ENCODE peak calls at places on chromosomes 6 and 20, in ten cellular contexts. J is memory B cell; H is mucosa of descending colon; N is right cardiac atrium; G is B cell; C is A549; P is heart right ventricle; E is RWPE2; R is activated CD8-positive, alpha-beta T cell treated with anti-CD3 and anti-CD28 coated beads, Interleukin-2, amount 10 ng/mL, durations not matched to agents 7 days and 5 days; A is body of pancreas. Q is an unnamed sample.

GRCh38 chr6:92122746-92123145 is 1296.6 kb downstream of the EPHA7 start:
- ATAC-seq in A (no peak), R (no peak), P (no peak), G (no peak), C (no peak), J (no peak), E (no peak), N (no peak), H (no peak), Q (no peak)

GRCh38 chr6:18262812-18263560 is 1.3 kb downstream of the DEK start:
- ATAC-seq in A (no peak), G (peak), C (no peak), H (peak), N (no peak), P (no peak), E (no peak), R (peak), J (peak), Q (no peak)

GRCh38 chr6:27812805-27813626 is 99.2 kb downstream of the OR2B2 start:
- ATAC-seq in R (no peak), G (no peak), E (no peak), A (no peak), C (no peak), N (no peak), J (no peak), H (no peak), P (no peak), Q (no peak)

GRCh38 chr20:54112221-54112884 is 42.0 kb upstream of the BCAS1 start:
- ATAC-seq in G (no peak), N (no peak), P (no peak), E (no peak), R (no peak), H (no peak), A (no peak), J (no peak), C (no peak), Q (peak)

GRCh38 chr6:129568015-129568414 is 142.0 kb downstream of the ARHGAP18 start:
- ATAC-seq in J (no peak), H (no peak), E (no peak), N (no peak), P (no peak), C (no peak), A (no peak), R (no peak), G (no peak), Q (no peak)

GRCh38 chr6:121896363-121896762 is 460.9 kb downstream of the GJA1 start:
- ATAC-seq in G (no peak), H (no peak), E (no peak), A (no peak), J (no peak), C (no peak), N (no peak), P (no peak), R (no peak), Q (no peak)

GRCh38 chr20:45080867-45081616 is 19.9 kb downstream of the KCNS1 start:
- ATAC-seq in G (no peak), N (no peak), P (no peak), J (no peak), C (peak), E (peak), H (no peak), R (no peak), A (no peak), Q (no peak)

GRCh38 chr6:62371395-62371794 is 85.4 kb upstream of the KHDRBS2 start:
- ATAC-seq in P (no peak), A (no peak), C (no peak), N (no peak), G (no peak), H (no peak), E (no peak), R (no peak), J (no peak), Q (no peak)

GRCh38 chr6:35203152-35203670 is 10.5 kb upstream of the SCUBE3 start:
- ATAC-seq in G (no peak), P (no peak), A (no peak), R (no peak), J (no peak), C (no peak), H (no peak), N (peak), E (no peak), Q (no peak)

GRCh38 chr6:148146717-148147116 is 195.9 kb upstream of the SASH1 start:
- ATAC-seq in J (peak), P (no peak), R (no peak), N (no peak), E (peak), C (no peak), H (peak), G (no peak), A (no peak), Q (peak)

GRCh38 chr6:122495612-122496011 is 24.0 kb upstream of the SERINC1 start:
- ATAC-seq in J (peak), N (no peak), C (no peak), H (no peak), E (no peak), A (no peak), G (no peak), P (no peak), R (peak), Q (no peak)

GRCh38 chr6:169188051-169188863 is 65.4 kb downstream of the THBS2 start:
- ATAC-seq in J (no peak), P (no peak), G (no peak), N (no peak), H (peak), R (peak), E (peak), C (no peak), A (no peak), Q (no peak)

GRCh38 chr20:20410678-20411077 is 42.8 kb downstream of the INSM1 start:
- ATAC-seq in E (no peak), C (no peak), N (peak), H (peak), G (no peak), R (no peak), A (peak), P (peak), J (no peak), Q (no peak)

GRCh38 chr6:4801491-4802118 is 25.4 kb downstream of the CDYL start:
- ATAC-seq in H (peak), P (no peak), N (no peak), J (peak), A (no peak), C (no peak), G (peak), R (peak), E (no peak), Q (no peak)

GRCh38 chr6:79246891-79247290 is 12.4 kb upstream of the HMGN3 start:
- ATAC-seq in R (no peak), N (no peak), P (no peak), C (no peak), H (no peak), E (no peak), G (no peak), A (no peak), J (peak), Q (no peak)

GRCh38 chr20:47413189-47413588 is 56.7 kb upstream of the ZMYND8 start:
- ATAC-seq in A (no peak), P (no peak), R (no peak), E (no peak), G (no peak), N (no peak), C (no peak), H (no peak), J (no peak), Q (no peak)

GRCh38 chr20:62045529-62046277 is 20.0 kb downstream of the TAF4 start:
- ATAC-seq in N (no peak), H (no peak), A (no peak), R (no peak), J (no peak), P (no peak), C (no peak), G (no peak), E (no peak), Q (no peak)

GRCh38 chr20:14919473-14920157 is 582.2 kb upstream of the FLRT3 start:
- ATAC-seq in N (no peak), J (no peak), R (no peak), G (no peak), E (peak), H (peak), A (peak), P (no peak), C (peak), Q (peak)

GRCh38 chr6:98946877-98947410 is 802 bp downstream of the FBXL4 start:
- ATAC-seq in N (no peak), J (peak), R (peak), C (peak), A (no peak), P (no peak), E (peak), H (peak), G (no peak), Q (no peak)

GRCh38 chr6:28789553-28790083 is 134.2 kb downstream of the TRIM27 start:
- ATAC-seq in E (peak), N (no peak), G (no peak), C (peak), H (peak), R (no peak), J (no peak), A (no peak), P (no peak), Q (no peak)

GRCh38 chr6:105348897-105349296 is 54.0 kb downstream of the PREP start:
- ATAC-seq in H (no peak), E (no peak), G (no peak), A (no peak), N (no peak), J (no peak), R (no peak), C (no peak), P (no peak), Q (peak)

GRCh38 chr6:170480045-170480714 is 72.9 kb downstream of the PSMB1 start:
- ATAC-seq in H (no peak), A (peak), G (no peak), R (no peak), N (peak), J (no peak), P (peak), C (peak), E (peak), Q (no peak)

GRCh38 chr6:119308048-119308570 is 41.5 kb downstream of the MAN1A1 start:
- ATAC-seq in R (no peak), A (peak), J (no peak), N (no peak), H (peak), E (no peak), C (no peak), P (no peak), G (no peak), Q (peak)

GRCh38 chr6:128379577-128379976 is 140.8 kb downstream of the PTPRK start:
- ATAC-seq in C (no peak), G (no peak), N (no peak), J (no peak), A (peak), P (peak), E (no peak), H (no peak), R (no peak), Q (no peak)

GRCh38 chr6:65229768-65230167 is 477.3 kb downstream of the EYS start:
- ATAC-seq in R (no peak), N (no peak), J (no peak), G (no peak), C (no peak), H (no peak), P (no peak), E (no peak), A (no peak), Q (no peak)

GRCh38 chr20:53352727-53353440 is 240.8 kb downstream of the ZNF217 start:
- ATAC-seq in A (no peak), R (no peak), J (no peak), N (no peak), E (no peak), H (no peak), P (no peak), G (no peak), C (no peak), Q (no peak)

GRCh38 chr6:150573041-150573681 is 26.5 kb upstream of the PLEKHG1 start:
- ATAC-seq in C (no peak), H (peak), A (no peak), G (no peak), P (peak), N (peak), J (no peak), R (no peak), E (no peak), Q (peak)

Q was measured in esophagus mucosa.